ENCODE peak calls at places on chromosomes 16 and 17, in seven cellular contexts. N, Y, V, J, Q, Z and A are unnamed samples.

GRCh38 chr16:15682105-15682570 is 32.1 kb downstream of the NDE1 start:
- DNase-seq in N (peak), Y (peak), V (peak), J (peak), Q (peak), Z (peak), A (peak)

GRCh38 chr17:13367154-13367553 is 234.6 kb downstream of the HS3ST3A1 start:
- DNase-seq in N (no peak), Y (no peak), V (no peak), J (no peak), Q (no peak), Z (no peak), A (no peak)

GRCh38 chr16:12339686-12340085 is 363.2 kb downstream of the SNX29 start:
- DNase-seq in N (peak), Y (no peak), V (no peak), J (no peak), Q (no peak), Z (no peak), A (no peak)

GRCh38 chr17:21174719-21175118 is 39.2 kb downstream of the TMEM11 start:
- DNase-seq in N (peak), Y (no peak), V (no peak), J (no peak), Q (no peak), Z (no peak), A (no peak)

GRCh38 chr17:44010966-44011647 is 3.7 kb downstream of the TMEM101 start:
- DNase-seq in N (peak), Y (peak), V (no peak), J (no peak), Q (no peak), Z (no peak), A (no peak)

GRCh38 chr17:62140836-62141235 is 75.8 kb upstream of the MED13 start:
- DNase-seq in N (peak), Y (no peak), V (no peak), J (no peak), Q (peak), Z (no peak), A (no peak)

GRCh38 chr16:82456683-82457082 is 170.1 kb upstream of the CDH13 start:
- DNase-seq in N (peak), Y (peak), V (peak), J (peak), Q (peak), Z (peak), A (peak)

GRCh38 chr17:57708401-57708800 is 36.7 kb downstream of the CCDC182 start:
- DNase-seq in N (no peak), Y (peak), V (no peak), J (peak), Q (no peak), Z (peak), A (no peak)

DNA sequence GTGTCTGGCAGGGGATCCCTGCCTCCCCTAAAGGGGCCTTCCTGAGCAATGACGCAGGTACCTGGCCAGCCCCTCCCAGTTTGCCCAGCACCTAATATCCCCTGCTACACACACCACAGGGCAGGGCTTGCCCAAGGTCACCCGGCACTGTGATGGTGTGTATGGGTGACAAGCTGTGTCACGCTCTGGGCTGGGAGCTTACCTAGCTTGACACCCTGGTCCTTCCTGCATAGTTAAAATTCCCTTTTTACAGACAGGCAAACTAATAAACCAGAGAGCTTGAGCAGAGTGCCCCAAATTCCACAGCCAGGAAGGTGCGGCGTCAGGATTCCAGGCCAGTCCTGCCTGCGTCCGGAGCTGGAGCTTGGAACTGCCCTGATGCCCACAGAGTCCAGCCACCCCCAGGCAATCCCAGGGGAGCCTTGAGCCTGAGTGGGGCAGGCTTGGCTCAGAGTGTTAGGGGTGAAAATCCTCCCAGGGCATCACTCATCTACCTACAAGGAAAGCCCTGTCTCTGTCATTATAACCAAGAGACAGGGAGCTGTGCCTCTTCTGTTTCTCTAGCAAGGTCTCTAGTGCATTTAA is 18.1 kb downstream of the MMP15 start:
- DNase-seq in N (no peak), Y (no peak), V (no peak), J (no peak), Q (no peak), Z (no peak), A (no peak)
- H3K18ac ChIP-seq in N (no peak), Y (no peak), V (no peak), J (no peak), Q (no peak), Z (no peak), A (no peak)

DNA sequence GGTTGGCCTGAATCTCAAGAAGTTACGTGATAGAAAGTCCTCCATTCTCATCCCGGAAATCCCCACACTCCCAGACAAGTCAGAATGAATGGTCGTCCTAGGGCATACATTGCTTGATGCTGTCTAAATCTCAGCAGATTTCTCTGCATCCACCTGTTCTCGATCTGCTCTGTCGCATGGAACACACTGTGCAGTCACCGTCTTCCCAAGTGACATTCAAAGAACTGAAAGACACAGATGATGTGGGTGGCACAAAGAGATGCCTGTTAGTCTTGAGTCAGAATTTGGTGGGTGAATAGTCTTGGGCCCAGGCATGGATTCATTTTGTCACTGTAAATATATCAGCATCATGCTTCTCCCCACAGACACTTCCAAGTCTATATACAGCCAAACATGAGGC is 518 bp upstream of the KRTAP9-3 start:
- DNase-seq in N (no peak), Y (no peak), V (no peak), J (no peak), Q (no peak), Z (no peak), A (no peak)
- H3K18ac ChIP-seq in N (no peak), Y (no peak), V (no peak), J (no peak), Q (no peak), Z (no peak), A (no peak)

DNA sequence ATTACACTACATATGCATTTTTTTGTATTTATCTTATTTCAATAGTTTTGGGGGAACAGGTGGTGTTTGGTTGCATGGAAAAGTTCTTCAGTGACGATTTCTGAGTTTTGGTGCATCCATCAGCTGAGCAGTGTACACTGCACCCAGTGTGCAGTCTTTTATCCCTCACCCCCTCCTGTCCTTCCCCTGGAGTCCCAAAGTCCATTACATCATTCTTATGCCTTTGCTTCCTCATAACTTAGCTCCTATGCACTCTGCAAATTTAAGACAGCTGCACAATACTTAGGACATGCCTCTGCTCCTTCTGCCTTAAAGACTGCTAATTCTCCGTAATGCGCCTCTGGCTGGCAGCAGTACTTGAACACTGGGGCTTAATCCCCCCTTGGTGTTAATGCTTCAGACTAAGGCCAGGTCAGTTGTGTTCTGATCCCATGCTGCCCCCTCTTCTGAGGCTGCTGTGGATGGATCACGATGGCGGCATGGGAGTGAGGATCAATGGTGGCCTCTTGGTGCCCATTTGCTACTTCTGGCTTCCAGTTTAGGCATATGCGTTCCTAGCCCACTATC is 146.2 kb downstream of the PARN start:
- DNase-seq in N (no peak), Y (no peak), V (no peak), J (no peak), Q (no peak), Z (no peak), A (no peak)
- H3K18ac ChIP-seq in N (no peak), Y (no peak), V (no peak), J (no peak), Q (no peak), Z (no peak), A (no peak)

GRCh38 chr16:31109622-31110021 is 1.4 kb downstream of the BCKDK start:
- DNase-seq in N (no peak), Y (no peak), V (no peak), J (no peak), Q (no peak), Z (no peak), A (no peak)

GRCh38 chr16:31108794-31109558 is 790 bp downstream of the BCKDK start:
- DNase-seq in N (no peak), Y (no peak), V (no peak), J (no peak), Q (no peak), Z (no peak), A (no peak)

GRCh38 chr16:31108035-31108793 is at the start of gene BCKDK:
- DNase-seq in N (peak), Y (peak), V (peak), J (peak), Q (no peak), Z (peak), A (peak)

GRCh38 chr16:31111881-31112466 is 3.8 kb downstream of the BCKDK start:
- DNase-seq in N (no peak), Y (no peak), V (no peak), J (no peak), Q (no peak), Z (no peak), A (no peak)

GRCh38 chr16:31110106-31111034 is 2.2 kb downstream of the BCKDK start:
- DNase-seq in N (no peak), Y (no peak), V (no peak), J (no peak), Q (no peak), Z (no peak), A (no peak)
- H3K18ac ChIP-seq in N (no peak), Y (no peak), V (no peak), J (no peak), Q (no peak), Z (no peak), A (no peak)

DNA sequence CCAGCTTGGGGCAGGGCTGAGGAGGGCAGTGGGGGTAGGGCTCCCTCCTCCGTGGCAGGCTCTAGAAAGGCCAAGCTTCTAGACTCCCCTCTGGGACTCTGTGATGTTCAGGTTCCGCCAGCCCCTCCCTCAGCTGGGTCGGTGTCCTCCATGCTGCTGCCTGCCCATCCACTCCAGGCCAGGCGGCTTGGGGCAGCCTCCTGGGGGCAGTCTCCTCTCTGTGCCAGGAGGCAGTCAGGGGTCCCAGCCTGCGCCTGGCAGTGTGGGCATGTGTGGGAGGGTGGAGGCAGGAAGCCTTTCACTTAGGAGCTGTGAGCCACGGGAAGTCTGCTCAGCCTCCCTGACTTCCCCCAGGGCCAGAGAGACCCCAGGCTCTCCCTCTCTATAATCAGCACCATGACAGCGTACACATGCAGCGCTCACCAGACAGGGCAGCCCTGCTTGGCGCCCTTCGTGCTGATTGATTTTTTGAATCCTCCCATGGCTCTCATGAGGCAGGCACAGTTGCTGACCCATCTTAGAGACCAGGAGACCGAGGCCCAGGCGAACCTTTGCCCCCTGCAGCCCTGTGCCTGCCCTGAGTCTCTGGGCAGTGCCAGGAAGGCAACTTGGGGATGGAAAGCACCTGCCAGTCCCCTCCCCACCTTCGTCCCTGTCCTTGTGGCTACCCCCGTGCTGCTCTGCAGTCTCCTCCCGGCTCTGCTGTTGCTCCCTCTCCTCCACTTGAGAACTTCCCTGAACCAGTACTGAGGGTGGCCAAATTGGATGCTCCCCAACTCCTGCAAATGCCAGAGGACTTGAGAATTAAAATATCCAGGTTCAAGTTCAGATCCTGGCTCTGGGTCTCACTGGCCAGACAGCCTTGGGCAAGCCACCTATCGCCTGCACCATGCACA is 234.7 kb upstream of the GSE1 start:
- DNase-seq in N (no peak), Y (no peak), V (no peak), J (no peak), Q (no peak), Z (no peak), A (no peak)
- H3K18ac ChIP-seq in N (no peak), Y (peak), V (no peak), J (no peak), Q (no peak), Z (no peak), A (peak)